ENCODE peak calls at places on chromosomes 11 and 22, in five cellular contexts. D is H1, Y is HCT116, F is K562, E is GM12878. H is an unnamed sample.

GRCh38 chr11:12941671-12942070 is 67.4 kb upstream of the RASSF10 start:
- DNase-seq in F (no peak), Y (no peak), E (no peak), D (no peak), H (no peak)

GRCh38 chr11:57094206-57094940 is 87.4 kb upstream of the LRRC55 start:
- DNase-seq in Y (no peak), F (no peak), E (no peak), D (no peak), H (no peak)

GRCh38 chr11:64893194-64894069 is 15.0 kb upstream of the EHD1 start:
- DNase-seq in F (no peak), D (no peak), E (no peak), Y (no peak), H (peak; percentile 91)

GRCh38 chr11:102111787-102112653 is 1.8 kb downstream of the YAP1 start:
- DNase-seq in Y (peak; percentile 98), E (no peak), D (no peak), F (no peak), H (peak; percentile 97)

GRCh38 chr11:130220311-130221030 is 60.9 kb downstream of the ST14 start:
- DNase-seq in Y (no peak), F (no peak), E (no peak), D (peak; percentile 47), H (peak; percentile 61)

GRCh38 chr11:128658499-128658898 is 35.4 kb upstream of the FLI1 start:
- DNase-seq in E (no peak), F (no peak), Y (no peak), D (no peak), H (no peak)

GRCh38 chr11:45266693-45267451 is 19.3 kb downstream of the SYT13 start:
- DNase-seq in D (peak; percentile 97), Y (no peak), F (peak; percentile 74), E (no peak), H (peak; percentile 5)

GRCh38 chr11:63985812-63986155 is 454 bp upstream of the OTUB1 start:
- DNase-seq in D (no peak), Y (no peak), E (peak; percentile 15), F (peak; percentile 52), H (no peak)

GRCh38 chr11:121321614-121322243 is 29.2 kb downstream of the SC5D start:
- DNase-seq in Y (peak; percentile 12), D (no peak), F (no peak), E (no peak), H (no peak)

GRCh38 chr11:77403228-77403627 is 70.7 kb downstream of the PAK1 start:
- DNase-seq in D (no peak), F (no peak), E (no peak), Y (no peak), H (no peak)

GRCh38 chr22:43852605-43853327 is 9.5 kb downstream of the SULT4A1 start:
- DNase-seq in D (no peak), E (no peak), Y (no peak), F (no peak), H (no peak)

GRCh38 chr11:67308031-67308866 is 4.9 kb downstream of the SSH3 start:
- DNase-seq in Y (no peak), E (no peak), F (no peak), D (no peak), H (no peak)

GRCh38 chr22:44809456-44809855 is 57.1 kb downstream of the ARHGAP8 start:
- DNase-seq in F (no peak), D (no peak), E (no peak), Y (no peak), H (no peak)

GRCh38 chr22:32590556-32590955 is 115.9 kb downstream of the FBXO7 start:
- DNase-seq in D (no peak), E (no peak), F (no peak), Y (no peak), H (no peak)

DNA sequence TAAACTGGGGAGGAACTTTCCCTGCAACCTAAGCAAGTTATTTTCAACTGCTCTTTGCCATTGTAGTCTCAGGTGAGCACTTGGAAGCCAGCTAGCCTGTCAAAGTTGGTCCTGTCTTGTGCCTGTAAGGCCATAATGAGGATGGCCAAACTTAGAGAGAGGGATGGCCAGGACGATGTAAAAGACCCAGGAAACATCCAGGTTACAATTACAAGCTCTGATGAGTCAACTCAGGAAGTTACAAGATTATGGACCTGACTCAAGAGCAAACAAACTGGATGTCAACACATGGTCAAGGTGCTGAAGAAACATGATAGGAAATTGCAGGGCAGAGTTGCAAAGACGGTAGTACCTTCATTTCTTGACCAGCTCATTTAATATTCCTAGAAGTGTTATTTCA is 1.6 kb downstream of the GTPBP1 start:
- DNase-seq in D (no peak), E (no peak), Y (no peak), F (peak; percentile 39), H (peak; percentile 80)
- TF ChIP-seq SIN3A in D (no peak), E (no peak), Y (no peak), F (no peak), H (peak; percentile 78)

GRCh38 chr11:103534959-103535358 is 425.7 kb downstream of the DYNC2H1 start:
- DNase-seq in Y (no peak), D (no peak), F (no peak), E (no peak), H (no peak)
- TF ChIP-seq POLR2A in Y (no peak), D (no peak), F (no peak), E (no peak), H (no peak)

GRCh38 chr11:17443423-17443822 is 33.2 kb downstream of the ABCC8 start:
- DNase-seq in D (no peak), F (no peak), Y (no peak), E (no peak), H (no peak)

GRCh38 chr11:17443000-17443399 is 33.6 kb downstream of the ABCC8 start:
- DNase-seq in Y (no peak), D (no peak), F (no peak), E (no peak), H (no peak)

GRCh38 chr11:17443926-17444690 is 32.5 kb downstream of the ABCC8 start:
- DNase-seq in Y (no peak), F (no peak), D (no peak), E (no peak), H (no peak)

GRCh38 chr11:17434108-17434507 is 42.5 kb downstream of the ABCC8 start:
- DNase-seq in E (no peak), F (no peak), Y (no peak), D (no peak), H (no peak)

DNA sequence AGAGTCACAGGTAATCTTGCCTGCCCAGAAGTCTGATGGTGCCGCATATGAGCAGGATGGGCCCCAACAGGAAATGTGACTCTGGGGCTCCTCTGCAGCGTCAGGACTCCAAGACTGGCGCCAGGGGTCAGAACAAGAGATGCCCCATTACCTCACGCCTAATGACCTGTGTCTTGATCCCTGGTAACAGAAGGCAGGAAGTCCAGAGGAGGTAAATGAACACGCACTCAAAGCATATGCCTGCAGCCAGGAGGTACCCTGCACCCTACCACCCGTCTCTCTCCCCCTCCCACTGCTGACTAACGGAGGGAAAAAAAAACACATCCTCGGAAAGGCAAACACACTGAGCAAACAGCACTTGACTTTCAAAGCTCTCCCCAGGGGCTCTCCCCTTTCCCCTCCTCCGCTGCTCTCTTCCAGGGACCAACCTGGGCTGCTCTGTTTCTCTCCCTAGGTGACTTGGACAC is 37.3 kb downstream of the ABCC8 start:
- DNase-seq in F (no peak), E (no peak), D (no peak), Y (no peak), H (peak; percentile 86)
- H3K4me2 ChIP-seq in F (no peak overlapping the region), E (no peak overlapping the region), D (peak overlapping the region; percentile 50), Y (no peak overlapping the region), H (no peak overlapping the region)

GRCh38 chr11:72221386-72221785 is 3.2 kb upstream of the INPPL1 start:
- DNase-seq in F (no peak), E (no peak), Y (no peak), D (peak; percentile 35), H (no peak)
- TF ChIP-seq SIN3A in F (no peak), E (no peak), Y (no peak), D (no peak), H (no peak)

H was measured in HepG2.